ENCODE peak calls at places on chromosomes 12 and 14, in nine cellular contexts. One of them, this sample, is unnamed.

GRCh38 chr12:60071759-60072191 is 475.9 kb downstream of the SLC16A7 start:
- DNase-seq in stimulated activated CD4-positive, alpha-beta T cell treated with anti-CD3 and anti-CD28 coated beads, Interleukin-15, amount 100 ng/mL, for 48 hours: no peak
- DNase-seq in NCI-H82: no peak
- DNase-seq in NCI-H146: no peak
- DNase-seq in GM12865: no peak
- DNase-seq in GM20000: no peak
- DNase-seq in right cardiac atrium: no peak
- DNase-seq in NCI-H510A: no peak
- DNase-seq in heart left ventricle: no peak
- DNase-seq in this sample: no peak

GRCh38 chr12:67068773-67069450 is 200.2 kb upstream of the CAND1 start:
- DNase-seq in stimulated activated CD4-positive, alpha-beta T cell treated with anti-CD3 and anti-CD28 coated beads, Interleukin-15, amount 100 ng/mL, for 48 hours: no peak
- DNase-seq in NCI-H82: peak
- DNase-seq in NCI-H146: peak
- DNase-seq in GM12865: peak
- DNase-seq in GM20000: peak
- DNase-seq in right cardiac atrium: peak
- DNase-seq in NCI-H510A: peak
- DNase-seq in heart left ventricle: peak
- DNase-seq in this sample: peak

GRCh38 chr14:45610303-45610702 is 357.3 kb upstream of the MIS18BP1 start:
- DNase-seq in stimulated activated CD4-positive, alpha-beta T cell treated with anti-CD3 and anti-CD28 coated beads, Interleukin-15, amount 100 ng/mL, for 48 hours: no peak
- DNase-seq in NCI-H82: peak
- DNase-seq in NCI-H146: peak
- DNase-seq in GM12865: peak
- DNase-seq in GM20000: no peak
- DNase-seq in right cardiac atrium: no peak
- DNase-seq in NCI-H510A: no peak
- DNase-seq in heart left ventricle: no peak
- DNase-seq in this sample: no peak

GRCh38 chr12:41234672-41235071 is 46.6 kb downstream of the PDZRN4 start:
- DNase-seq in stimulated activated CD4-positive, alpha-beta T cell treated with anti-CD3 and anti-CD28 coated beads, Interleukin-15, amount 100 ng/mL, for 48 hours: no peak
- DNase-seq in NCI-H82: peak
- DNase-seq in NCI-H146: no peak
- DNase-seq in GM12865: no peak
- DNase-seq in GM20000: no peak
- DNase-seq in right cardiac atrium: no peak
- DNase-seq in NCI-H510A: no peak
- DNase-seq in heart left ventricle: no peak
- DNase-seq in this sample: no peak

GRCh38 chr14:61329478-61330051 is 8.2 kb downstream of the PRKCH start:
- DNase-seq in stimulated activated CD4-positive, alpha-beta T cell treated with anti-CD3 and anti-CD28 coated beads, Interleukin-15, amount 100 ng/mL, for 48 hours: no peak
- DNase-seq in NCI-H82: no peak
- DNase-seq in NCI-H146: no peak
- DNase-seq in GM12865: peak
- DNase-seq in GM20000: no peak
- DNase-seq in right cardiac atrium: no peak
- DNase-seq in NCI-H510A: no peak
- DNase-seq in heart left ventricle: no peak
- DNase-seq in this sample: no peak

GRCh38 chr12:121227294-121227693 is 17.4 kb downstream of the P2RX4 start:
- DNase-seq in stimulated activated CD4-positive, alpha-beta T cell treated with anti-CD3 and anti-CD28 coated beads, Interleukin-15, amount 100 ng/mL, for 48 hours: no peak
- DNase-seq in NCI-H82: no peak
- DNase-seq in NCI-H146: peak
- DNase-seq in GM12865: peak
- DNase-seq in GM20000: peak
- DNase-seq in right cardiac atrium: no peak
- DNase-seq in NCI-H510A: peak
- DNase-seq in heart left ventricle: no peak
- DNase-seq in this sample: peak

GRCh38 chr12:47415054-47415453 is 290.8 kb downstream of the RPAP3 start:
- DNase-seq in stimulated activated CD4-positive, alpha-beta T cell treated with anti-CD3 and anti-CD28 coated beads, Interleukin-15, amount 100 ng/mL, for 48 hours: no peak
- DNase-seq in NCI-H82: no peak
- DNase-seq in NCI-H146: no peak
- DNase-seq in GM12865: no peak
- DNase-seq in GM20000: no peak
- DNase-seq in right cardiac atrium: no peak
- DNase-seq in NCI-H510A: no peak
- DNase-seq in heart left ventricle: no peak
- DNase-seq in this sample: no peak

GRCh38 chr14:104143071-104143470 is 4.7 kb downstream of the KIF26A start:
- DNase-seq in stimulated activated CD4-positive, alpha-beta T cell treated with anti-CD3 and anti-CD28 coated beads, Interleukin-15, amount 100 ng/mL, for 48 hours: no peak
- DNase-seq in NCI-H82: no peak
- DNase-seq in NCI-H146: no peak
- DNase-seq in GM12865: no peak
- DNase-seq in GM20000: no peak
- DNase-seq in right cardiac atrium: peak
- DNase-seq in NCI-H510A: no peak
- DNase-seq in heart left ventricle: no peak
- DNase-seq in this sample: peak